ENCODE peak calls at places on chromosomes 2 and 18, in six cellular contexts. V is ELR; A is effector memory CD8-positive, alpha-beta T cell; U is nephron progenitor cell; Z is activated CD8-positive, alpha-beta T cell treated with anti-CD3 and anti-CD28 coated beads for 36 hours; N is COR-L47. O is an unnamed sample.

GRCh38 chr2:240324312-240325005 is 111.0 kb upstream of the GPC1 start:
- DNase-seq in A (no peak), N (no peak), U (no peak), V (no peak), Z (no peak), O (no peak)

GRCh38 chr2:166335284-166335683 is 40.5 kb downstream of the SCN9A start:
- DNase-seq in U (no peak), N (peak; percentile 47), Z (no peak), V (no peak), A (no peak), O (no peak)

GRCh38 chr18:35051978-35052377 is 10.8 kb downstream of the MAPRE2 start:
- DNase-seq in A (no peak), Z (no peak), U (no peak), V (no peak), N (no peak), O (no peak)

GRCh38 chr18:8609711-8610441 is 639 bp downstream of the RAB12 start:
- DNase-seq in A (peak; percentile 1), V (peak; percentile 36), N (no peak), U (peak; percentile 39), Z (peak; percentile 31), O (no peak)

GRCh38 chr2:101679037-101679726 is 18.3 kb upstream of the MAP4K4 start:
- DNase-seq in N (no peak), Z (no peak), V (peak; percentile 65), A (no peak), U (no peak), O (no peak)

GRCh38 chr2:27808418-27808817 is 36.9 kb downstream of the MRPL33 start:
- DNase-seq in Z (no peak), V (no peak), U (no peak), N (no peak), A (no peak), O (no peak)

GRCh38 chr2:119826370-119826961 is 66.7 kb downstream of the PTPN4 start:
- DNase-seq in Z (peak; percentile 59), V (peak; percentile 66), A (peak; percentile 36), U (no peak), N (peak; percentile 17), O (no peak)

GRCh38 chr18:5943514-5943913 is 48.2 kb upstream of the TMEM200C start:
- DNase-seq in Z (no peak), A (no peak), N (peak; percentile 57), U (no peak), V (no peak), O (no peak)

GRCh38 chr2:114714316-114714715 is 271.9 kb downstream of the DPP10 start:
- DNase-seq in V (no peak), N (peak; percentile 18), U (no peak), Z (no peak), A (no peak), O (no peak)

GRCh38 chr18:57961876-57962505 is 82.0 kb upstream of the NEDD4L start:
- DNase-seq in Z (no peak), A (no peak), U (no peak), N (no peak), V (peak; percentile 54), O (no peak)